ENCODE peak calls at places on chromosomes 4 and X, in ten cellular contexts. One of them, this sample, is unnamed.

GRCh38 chrX:68732906-68733493 is 85.5 kb downstream of the STARD8 start:
- DNase-seq in fibroblast of lung: peak; percentile 34
- DNase-seq in naive thymus-derived CD4-positive, alpha-beta T cell: peak; percentile 51
- DNase-seq in dorsolateral prefrontal cortex: peak; percentile 7
- DNase-seq in fibroblast of mammary gland: peak; percentile 56
- DNase-seq in keratinocyte: peak; percentile 1
- DNase-seq in BE2C: peak; percentile 70
- DNase-seq in coronary artery: no peak
- DNase-seq in uterus: peak; percentile 43
- DNase-seq in cardiac fibroblast: peak; percentile 60
- DNase-seq in this sample: peak; percentile 69

GRCh38 chr4:64705989-64706388 is 296.7 kb upstream of the TECRL start:
- DNase-seq in fibroblast of lung: no peak
- DNase-seq in naive thymus-derived CD4-positive, alpha-beta T cell: no peak
- DNase-seq in dorsolateral prefrontal cortex: no peak
- DNase-seq in fibroblast of mammary gland: no peak
- DNase-seq in keratinocyte: no peak
- DNase-seq in BE2C: no peak
- DNase-seq in coronary artery: no peak
- DNase-seq in uterus: no peak
- DNase-seq in cardiac fibroblast: no peak
- DNase-seq in this sample: no peak

GRCh38 chr4:120718979-120719566 is 203.5 kb downstream of the PRDM5 start:
- DNase-seq in fibroblast of lung: peak; percentile 60
- DNase-seq in naive thymus-derived CD4-positive, alpha-beta T cell: peak; percentile 40
- DNase-seq in dorsolateral prefrontal cortex: no peak
- DNase-seq in fibroblast of mammary gland: peak; percentile 60
- DNase-seq in keratinocyte: no peak
- DNase-seq in BE2C: peak; percentile 52
- DNase-seq in coronary artery: no peak
- DNase-seq in uterus: peak; percentile 17
- DNase-seq in cardiac fibroblast: peak; percentile 62
- DNase-seq in this sample: peak; percentile 14

GRCh38 chr4:142817442-142817841 is 28.7 kb downstream of the INPP4B start:
- DNase-seq in fibroblast of lung: peak; percentile 92
- DNase-seq in naive thymus-derived CD4-positive, alpha-beta T cell: peak; percentile 5
- DNase-seq in dorsolateral prefrontal cortex: no peak
- DNase-seq in fibroblast of mammary gland: peak; percentile 96
- DNase-seq in keratinocyte: peak; percentile 33
- DNase-seq in BE2C: no peak
- DNase-seq in coronary artery: no peak
- DNase-seq in uterus: no peak
- DNase-seq in cardiac fibroblast: peak; percentile 93
- DNase-seq in this sample: no peak

GRCh38 chr4:165992263-165992662 is 119.2 kb downstream of the TLL1 start:
- DNase-seq in fibroblast of lung: no peak
- DNase-seq in naive thymus-derived CD4-positive, alpha-beta T cell: no peak
- DNase-seq in dorsolateral prefrontal cortex: peak; percentile 33
- DNase-seq in fibroblast of mammary gland: no peak
- DNase-seq in keratinocyte: no peak
- DNase-seq in BE2C: no peak
- DNase-seq in coronary artery: no peak
- DNase-seq in uterus: no peak
- DNase-seq in cardiac fibroblast: peak; percentile 46
- DNase-seq in this sample: no peak

GRCh38 chrX:118594697-118595420 is 99.2 kb downstream of the DOCK11 start:
- DNase-seq in fibroblast of lung: no peak
- DNase-seq in naive thymus-derived CD4-positive, alpha-beta T cell: no peak
- DNase-seq in dorsolateral prefrontal cortex: no peak
- DNase-seq in fibroblast of mammary gland: no peak
- DNase-seq in keratinocyte: no peak
- DNase-seq in BE2C: no peak
- DNase-seq in coronary artery: no peak
- DNase-seq in uterus: no peak
- DNase-seq in cardiac fibroblast: peak; percentile 1
- DNase-seq in this sample: no peak

GRCh38 chrX:146259207-146259606 is 441.6 kb downstream of the SLITRK2 start:
- DNase-seq in fibroblast of lung: no peak
- DNase-seq in naive thymus-derived CD4-positive, alpha-beta T cell: no peak
- DNase-seq in dorsolateral prefrontal cortex: no peak
- DNase-seq in fibroblast of mammary gland: no peak
- DNase-seq in keratinocyte: no peak
- DNase-seq in BE2C: no peak
- DNase-seq in coronary artery: no peak
- DNase-seq in uterus: no peak
- DNase-seq in cardiac fibroblast: no peak
- DNase-seq in this sample: no peak

GRCh38 chr4:77043507-77044131 is 32.2 kb downstream of the CCNI start:
- DNase-seq in fibroblast of lung: peak; percentile 70
- DNase-seq in naive thymus-derived CD4-positive, alpha-beta T cell: no peak
- DNase-seq in dorsolateral prefrontal cortex: no peak
- DNase-seq in fibroblast of mammary gland: peak; percentile 53
- DNase-seq in keratinocyte: no peak
- DNase-seq in BE2C: no peak
- DNase-seq in coronary artery: no peak
- DNase-seq in uterus: peak; percentile 53
- DNase-seq in cardiac fibroblast: peak; percentile 49
- DNase-seq in this sample: no peak

GRCh38 chr4:108366716-108367115 is 198.0 kb upstream of the LEF1 start:
- DNase-seq in fibroblast of lung: no peak
- DNase-seq in naive thymus-derived CD4-positive, alpha-beta T cell: no peak
- DNase-seq in dorsolateral prefrontal cortex: no peak
- DNase-seq in fibroblast of mammary gland: no peak
- DNase-seq in keratinocyte: no peak
- DNase-seq in BE2C: no peak
- DNase-seq in coronary artery: no peak
- DNase-seq in uterus: no peak
- DNase-seq in cardiac fibroblast: no peak
- DNase-seq in this sample: no peak

GRCh38 chr4:108370291-108370690 is 201.6 kb upstream of the LEF1 start:
- DNase-seq in fibroblast of lung: no peak
- DNase-seq in naive thymus-derived CD4-positive, alpha-beta T cell: peak; percentile 20
- DNase-seq in dorsolateral prefrontal cortex: no peak
- DNase-seq in fibroblast of mammary gland: no peak
- DNase-seq in keratinocyte: no peak
- DNase-seq in BE2C: no peak
- DNase-seq in coronary artery: no peak
- DNase-seq in uterus: no peak
- DNase-seq in cardiac fibroblast: no peak
- DNase-seq in this sample: no peak

GRCh38 chr4:108370826-108371225 is 202.1 kb upstream of the LEF1 start:
- DNase-seq in fibroblast of lung: no peak
- DNase-seq in naive thymus-derived CD4-positive, alpha-beta T cell: no peak
- DNase-seq in dorsolateral prefrontal cortex: no peak
- DNase-seq in fibroblast of mammary gland: no peak
- DNase-seq in keratinocyte: no peak
- DNase-seq in BE2C: no peak
- DNase-seq in coronary artery: no peak
- DNase-seq in uterus: no peak
- DNase-seq in cardiac fibroblast: no peak
- DNase-seq in this sample: no peak

GRCh38 chr4:108367751-108368150 is 199.0 kb upstream of the LEF1 start:
- DNase-seq in fibroblast of lung: no peak
- DNase-seq in naive thymus-derived CD4-positive, alpha-beta T cell: no peak
- DNase-seq in dorsolateral prefrontal cortex: no peak
- DNase-seq in fibroblast of mammary gland: no peak
- DNase-seq in keratinocyte: no peak
- DNase-seq in BE2C: no peak
- DNase-seq in coronary artery: no peak
- DNase-seq in uterus: no peak
- DNase-seq in cardiac fibroblast: no peak
- DNase-seq in this sample: no peak

GRCh38 chr4:108369035-108369655 is 200.4 kb upstream of the LEF1 start:
- DNase-seq in fibroblast of lung: no peak
- DNase-seq in naive thymus-derived CD4-positive, alpha-beta T cell: no peak
- DNase-seq in dorsolateral prefrontal cortex: no peak
- DNase-seq in fibroblast of mammary gland: no peak
- DNase-seq in keratinocyte: no peak
- DNase-seq in BE2C: no peak
- DNase-seq in coronary artery: no peak
- DNase-seq in uterus: no peak
- DNase-seq in cardiac fibroblast: no peak
- DNase-seq in this sample: no peak
- H3K4me3 ChIP-seq in fibroblast of lung: no peak overlapping the region
- H3K4me3 ChIP-seq in naive thymus-derived CD4-positive, alpha-beta T cell: no peak overlapping the region
- H3K4me3 ChIP-seq in dorsolateral prefrontal cortex: no peak overlapping the region
- H3K4me3 ChIP-seq in fibroblast of mammary gland: no peak overlapping the region
- H3K4me3 ChIP-seq in keratinocyte: no peak overlapping the region
- H3K4me3 ChIP-seq in BE2C: no peak overlapping the region
- H3K4me3 ChIP-seq in coronary artery: no peak overlapping the region
- H3K4me3 ChIP-seq in uterus: no peak overlapping the region
- H3K4me3 ChIP-seq in cardiac fibroblast: no peak overlapping the region
- H3K4me3 ChIP-seq in this sample: no peak overlapping the region

GRCh38 chr4:54714631-54715030 is 56.9 kb downstream of the KIT start:
- DNase-seq in fibroblast of lung: no peak
- DNase-seq in naive thymus-derived CD4-positive, alpha-beta T cell: no peak
- DNase-seq in dorsolateral prefrontal cortex: no peak
- DNase-seq in fibroblast of mammary gland: no peak
- DNase-seq in keratinocyte: no peak
- DNase-seq in BE2C: no peak
- DNase-seq in coronary artery: no peak
- DNase-seq in uterus: no peak
- DNase-seq in cardiac fibroblast: no peak
- DNase-seq in this sample: no peak

GRCh38 chr4:54708339-54709279 is 50.9 kb downstream of the KIT start:
- DNase-seq in fibroblast of lung: no peak
- DNase-seq in naive thymus-derived CD4-positive, alpha-beta T cell: no peak
- DNase-seq in dorsolateral prefrontal cortex: no peak
- DNase-seq in fibroblast of mammary gland: no peak
- DNase-seq in keratinocyte: no peak
- DNase-seq in BE2C: no peak
- DNase-seq in coronary artery: no peak
- DNase-seq in uterus: no peak
- DNase-seq in cardiac fibroblast: no peak
- DNase-seq in this sample: no peak

DNA sequence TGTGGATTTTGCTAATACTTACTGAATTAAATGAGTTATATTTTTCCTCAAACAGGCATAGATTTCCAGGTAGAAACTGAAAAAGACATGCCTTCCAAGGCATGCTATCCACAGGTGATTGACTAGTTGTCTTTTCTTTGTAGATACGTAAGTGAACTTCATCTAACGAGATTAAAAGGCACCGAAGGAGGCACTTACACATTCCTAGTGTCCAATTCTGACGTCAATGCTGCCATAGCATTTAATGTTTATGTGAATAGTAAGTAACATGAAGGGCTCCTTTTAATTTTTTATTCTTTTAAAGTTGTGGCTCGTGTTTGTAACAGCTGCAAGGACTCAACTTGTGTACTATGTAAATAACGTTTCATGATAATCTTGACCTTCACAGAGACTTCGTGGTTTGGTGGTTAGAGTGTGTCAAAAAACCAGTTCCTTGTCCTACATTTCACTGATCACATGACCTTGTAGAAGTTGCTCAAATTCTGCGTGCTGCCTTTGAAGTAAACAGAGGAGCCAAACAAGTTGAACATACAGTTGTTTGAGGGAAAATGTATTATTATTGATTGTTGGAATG is 51.6 kb downstream of the KIT start:
- DNase-seq in fibroblast of lung: peak; percentile 52
- DNase-seq in naive thymus-derived CD4-positive, alpha-beta T cell: no peak
- DNase-seq in dorsolateral prefrontal cortex: no peak
- DNase-seq in fibroblast of mammary gland: no peak
- DNase-seq in keratinocyte: no peak
- DNase-seq in BE2C: no peak
- DNase-seq in coronary artery: no peak
- DNase-seq in uterus: no peak
- DNase-seq in cardiac fibroblast: no peak
- DNase-seq in this sample: no peak
- H3K4me3 ChIP-seq in fibroblast of lung: no peak overlapping the region
- H3K4me3 ChIP-seq in naive thymus-derived CD4-positive, alpha-beta T cell: no peak overlapping the region
- H3K4me3 ChIP-seq in dorsolateral prefrontal cortex: no peak overlapping the region
- H3K4me3 ChIP-seq in fibroblast of mammary gland: no peak overlapping the region
- H3K4me3 ChIP-seq in keratinocyte: no peak overlapping the region
- H3K4me3 ChIP-seq in BE2C: no peak overlapping the region
- H3K4me3 ChIP-seq in coronary artery: no peak overlapping the region
- H3K4me3 ChIP-seq in uterus: no peak overlapping the region
- H3K4me3 ChIP-seq in cardiac fibroblast: no peak overlapping the region
- H3K4me3 ChIP-seq in this sample: no peak overlapping the region

GRCh38 chrX:17552251-17552650 is 177.3 kb downstream of the NHS start:
- DNase-seq in fibroblast of lung: no peak
- DNase-seq in naive thymus-derived CD4-positive, alpha-beta T cell: no peak
- DNase-seq in dorsolateral prefrontal cortex: no peak
- DNase-seq in fibroblast of mammary gland: peak; percentile 66
- DNase-seq in keratinocyte: no peak
- DNase-seq in BE2C: no peak
- DNase-seq in coronary artery: no peak
- DNase-seq in uterus: no peak
- DNase-seq in cardiac fibroblast: peak; percentile 73
- DNase-seq in this sample: no peak

GRCh38 chrX:17547658-17548057 is 172.7 kb downstream of the NHS start:
- DNase-seq in fibroblast of lung: peak; percentile 86
- DNase-seq in naive thymus-derived CD4-positive, alpha-beta T cell: no peak
- DNase-seq in dorsolateral prefrontal cortex: no peak
- DNase-seq in fibroblast of mammary gland: peak; percentile 90
- DNase-seq in keratinocyte: peak; percentile 100
- DNase-seq in BE2C: peak; percentile 53
- DNase-seq in coronary artery: no peak
- DNase-seq in uterus: peak; percentile 47
- DNase-seq in cardiac fibroblast: peak; percentile 87
- DNase-seq in this sample: no peak

GRCh38 chrX:17550011-17550410 is 175.0 kb downstream of the NHS start:
- DNase-seq in fibroblast of lung: no peak
- DNase-seq in naive thymus-derived CD4-positive, alpha-beta T cell: no peak
- DNase-seq in dorsolateral prefrontal cortex: no peak
- DNase-seq in fibroblast of mammary gland: no peak
- DNase-seq in keratinocyte: no peak
- DNase-seq in BE2C: no peak
- DNase-seq in coronary artery: no peak
- DNase-seq in uterus: no peak
- DNase-seq in cardiac fibroblast: no peak
- DNase-seq in this sample: no peak

GRCh38 chrX:17546356-17546755 is 171.4 kb downstream of the NHS start:
- DNase-seq in fibroblast of lung: no peak
- DNase-seq in naive thymus-derived CD4-positive, alpha-beta T cell: no peak
- DNase-seq in dorsolateral prefrontal cortex: no peak
- DNase-seq in fibroblast of mammary gland: no peak
- DNase-seq in keratinocyte: no peak
- DNase-seq in BE2C: no peak
- DNase-seq in coronary artery: no peak
- DNase-seq in uterus: no peak
- DNase-seq in cardiac fibroblast: no peak
- DNase-seq in this sample: no peak

GRCh38 chrX:17549005-17549685 is 174.1 kb downstream of the NHS start:
- DNase-seq in fibroblast of lung: no peak
- DNase-seq in naive thymus-derived CD4-positive, alpha-beta T cell: no peak
- DNase-seq in dorsolateral prefrontal cortex: no peak
- DNase-seq in fibroblast of mammary gland: no peak
- DNase-seq in keratinocyte: no peak
- DNase-seq in BE2C: no peak
- DNase-seq in coronary artery: no peak
- DNase-seq in uterus: no peak
- DNase-seq in cardiac fibroblast: no peak
- DNase-seq in this sample: no peak
- H3K4me3 ChIP-seq in fibroblast of lung: no peak overlapping the region
- H3K4me3 ChIP-seq in naive thymus-derived CD4-positive, alpha-beta T cell: no peak overlapping the region
- H3K4me3 ChIP-seq in dorsolateral prefrontal cortex: no peak overlapping the region
- H3K4me3 ChIP-seq in fibroblast of mammary gland: no peak overlapping the region
- H3K4me3 ChIP-seq in keratinocyte: no peak overlapping the region
- H3K4me3 ChIP-seq in BE2C: no peak overlapping the region
- H3K4me3 ChIP-seq in coronary artery: no peak overlapping the region
- H3K4me3 ChIP-seq in uterus: no peak overlapping the region
- H3K4me3 ChIP-seq in cardiac fibroblast: no peak overlapping the region
- H3K4me3 ChIP-seq in this sample: no peak overlapping the region

GRCh38 chrX:104564335-104564734 is 1.7 kb upstream of the IL1RAPL2 start:
- DNase-seq in fibroblast of lung: no peak
- DNase-seq in naive thymus-derived CD4-positive, alpha-beta T cell: no peak
- DNase-seq in dorsolateral prefrontal cortex: no peak
- DNase-seq in fibroblast of mammary gland: no peak
- DNase-seq in keratinocyte: no peak
- DNase-seq in BE2C: no peak
- DNase-seq in coronary artery: no peak
- DNase-seq in uterus: no peak
- DNase-seq in cardiac fibroblast: no peak
- DNase-seq in this sample: no peak

GRCh38 chrX:104566921-104567501 is 1.0 kb downstream of the IL1RAPL2 start:
- DNase-seq in fibroblast of lung: no peak
- DNase-seq in naive thymus-derived CD4-positive, alpha-beta T cell: no peak
- DNase-seq in dorsolateral prefrontal cortex: no peak
- DNase-seq in fibroblast of mammary gland: no peak
- DNase-seq in keratinocyte: no peak
- DNase-seq in BE2C: no peak
- DNase-seq in coronary artery: no peak
- DNase-seq in uterus: no peak
- DNase-seq in cardiac fibroblast: peak; percentile 0
- DNase-seq in this sample: no peak

GRCh38 chrX:104565791-104566687 is at the start of gene IL1RAPL2:
- DNase-seq in fibroblast of lung: peak; percentile 1
- DNase-seq in naive thymus-derived CD4-positive, alpha-beta T cell: no peak
- DNase-seq in dorsolateral prefrontal cortex: peak; percentile 3
- DNase-seq in fibroblast of mammary gland: peak; percentile 28
- DNase-seq in keratinocyte: no peak
- DNase-seq in BE2C: peak; percentile 28
- DNase-seq in coronary artery: no peak
- DNase-seq in uterus: no peak
- DNase-seq in cardiac fibroblast: peak; percentile 22
- DNase-seq in this sample: no peak

GRCh38 chrX:104567506-104567905 is 1.5 kb downstream of the IL1RAPL2 start:
- DNase-seq in fibroblast of lung: no peak
- DNase-seq in naive thymus-derived CD4-positive, alpha-beta T cell: no peak
- DNase-seq in dorsolateral prefrontal cortex: no peak
- DNase-seq in fibroblast of mammary gland: no peak
- DNase-seq in keratinocyte: no peak
- DNase-seq in BE2C: no peak
- DNase-seq in coronary artery: no peak
- DNase-seq in uterus: no peak
- DNase-seq in cardiac fibroblast: no peak
- DNase-seq in this sample: no peak

DNA sequence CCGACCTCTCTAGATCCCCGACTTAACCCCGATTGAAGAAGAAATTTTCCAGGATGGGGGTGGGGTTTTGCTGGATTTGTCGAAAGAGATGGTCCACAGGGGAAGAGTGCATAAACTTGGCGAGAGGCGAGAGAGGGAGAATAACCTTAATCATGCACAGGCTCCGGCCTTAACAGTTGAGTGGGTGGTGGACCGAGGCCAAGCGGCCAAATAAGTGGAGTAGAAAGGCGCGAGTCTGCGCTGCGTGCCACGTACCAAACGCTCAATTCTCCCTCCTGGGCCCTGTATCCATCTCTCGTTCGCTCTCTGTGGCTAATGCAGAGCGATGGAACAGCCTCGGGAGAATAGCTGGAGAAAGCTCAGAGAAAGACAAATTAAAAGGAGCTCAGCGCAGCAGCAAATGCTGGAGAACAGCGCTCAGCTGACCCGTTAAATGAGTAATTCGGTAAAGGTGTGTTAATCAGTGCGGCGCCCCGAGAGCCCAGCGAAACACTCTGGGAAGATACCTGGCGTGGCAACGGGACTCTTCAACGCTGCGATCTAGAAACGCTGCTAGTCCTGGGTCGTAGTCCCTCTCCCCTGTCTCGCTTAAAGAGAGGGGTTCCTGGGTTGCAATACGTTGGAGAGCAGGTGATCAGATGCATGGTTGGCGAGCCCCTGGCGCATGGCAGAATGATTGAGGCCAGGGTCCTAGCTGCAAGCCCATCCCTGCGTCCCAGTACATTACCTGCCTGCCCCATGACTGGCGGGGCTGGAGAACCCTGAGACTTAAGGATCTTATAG is 887 bp upstream of the IL1RAPL2 start:
- DNase-seq in fibroblast of lung: no peak
- DNase-seq in naive thymus-derived CD4-positive, alpha-beta T cell: no peak
- DNase-seq in dorsolateral prefrontal cortex: no peak
- DNase-seq in fibroblast of mammary gland: no peak
- DNase-seq in keratinocyte: no peak
- DNase-seq in BE2C: no peak
- DNase-seq in coronary artery: no peak
- DNase-seq in uterus: no peak
- DNase-seq in cardiac fibroblast: no peak
- DNase-seq in this sample: no peak
- H3K4me3 ChIP-seq in fibroblast of lung: no peak overlapping the region
- H3K4me3 ChIP-seq in naive thymus-derived CD4-positive, alpha-beta T cell: no peak overlapping the region
- H3K4me3 ChIP-seq in dorsolateral prefrontal cortex: no peak overlapping the region
- H3K4me3 ChIP-seq in fibroblast of mammary gland: no peak overlapping the region
- H3K4me3 ChIP-seq in keratinocyte: no peak overlapping the region
- H3K4me3 ChIP-seq in BE2C: no peak overlapping the region
- H3K4me3 ChIP-seq in coronary artery: no peak overlapping the region
- H3K4me3 ChIP-seq in uterus: no peak overlapping the region
- H3K4me3 ChIP-seq in cardiac fibroblast: no peak overlapping the region
- H3K4me3 ChIP-seq in this sample: no peak overlapping the region

This sample was measured in CD4-positive, CD25-positive, alpha-beta regulatory T cell.